ENCODE peak calls at places on chromosomes 6 and 20, in eight cellular contexts. One of them, this sample, is unnamed.
A peak's percentile ranks its signal among the peaks of the same experiment; 100 is the strongest.

GRCh38 chr6:43673444-43674063 is 14.0 kb downstream of the MRPS18A start:
- DNase-seq in A549: no peak
- DNase-seq in suprapubic skin: no peak
- DNase-seq in sigmoid colon: no peak
- DNase-seq in SK-N-SH: no peak
- DNase-seq in tibial nerve: no peak
- DNase-seq in transverse colon: no peak
- DNase-seq in HepG2: no peak
- DNase-seq in this sample: no peak

GRCh38 chr6:1724616-1725015 is 114.9 kb downstream of the FOXC1 start:
- DNase-seq in A549: no peak
- DNase-seq in SK-N-SH: no peak
- DNase-seq in tibial nerve: no peak
- DNase-seq in HepG2: no peak
- DNase-seq in sigmoid colon: no peak
- DNase-seq in suprapubic skin: no peak
- DNase-seq in transverse colon: peak; percentile 91
- DNase-seq in this sample: no peak

GRCh38 chr6:105384004-105384403 is 18.9 kb downstream of the PREP start:
- DNase-seq in tibial nerve: no peak
- DNase-seq in HepG2: no peak
- DNase-seq in A549: no peak
- DNase-seq in suprapubic skin: no peak
- DNase-seq in transverse colon: peak; percentile 23
- DNase-seq in sigmoid colon: no peak
- DNase-seq in SK-N-SH: no peak
- DNase-seq in this sample: peak; percentile 41

GRCh38 chr20:62980970-62981369 is 25.8 kb downstream of the BHLHE23 start:
- DNase-seq in transverse colon: no peak
- DNase-seq in A549: no peak
- DNase-seq in sigmoid colon: no peak
- DNase-seq in tibial nerve: no peak
- DNase-seq in HepG2: no peak
- DNase-seq in suprapubic skin: no peak
- DNase-seq in SK-N-SH: peak; percentile 73
- DNase-seq in this sample: no peak

GRCh38 chr6:25883991-25884390 is 9.9 kb upstream of the SLC17A3 start:
- DNase-seq in suprapubic skin: no peak
- DNase-seq in sigmoid colon: no peak
- DNase-seq in HepG2: peak; percentile 46
- DNase-seq in SK-N-SH: no peak
- DNase-seq in tibial nerve: no peak
- DNase-seq in transverse colon: no peak
- DNase-seq in A549: peak; percentile 6
- DNase-seq in this sample: no peak

GRCh38 chr6:83708546-83708969 is 343 bp downstream of the SNAP91 start:
- DNase-seq in tibial nerve: no peak
- DNase-seq in HepG2: no peak
- DNase-seq in SK-N-SH: peak; percentile 84
- DNase-seq in A549: no peak
- DNase-seq in sigmoid colon: no peak
- DNase-seq in suprapubic skin: no peak
- DNase-seq in transverse colon: no peak
- DNase-seq in this sample: no peak

GRCh38 chr20:62571667-62572344 is 70.5 kb upstream of the SLCO4A1 start:
- DNase-seq in transverse colon: no peak
- DNase-seq in A549: no peak
- DNase-seq in tibial nerve: no peak
- DNase-seq in HepG2: peak; percentile 41
- DNase-seq in SK-N-SH: peak; percentile 90
- DNase-seq in sigmoid colon: no peak
- DNase-seq in suprapubic skin: no peak
- DNase-seq in this sample: peak; percentile 96

GRCh38 chr6:21220271-21220987 is 373.1 kb upstream of the SOX4 start:
- DNase-seq in A549: no peak
- DNase-seq in suprapubic skin: no peak
- DNase-seq in tibial nerve: no peak
- DNase-seq in SK-N-SH: no peak
- DNase-seq in sigmoid colon: no peak
- DNase-seq in transverse colon: no peak
- DNase-seq in HepG2: no peak
- DNase-seq in this sample: no peak

GRCh38 chr6:28336284-28337024 is 506 bp upstream of the ZSCAN31 start:
- DNase-seq in sigmoid colon: no peak
- DNase-seq in HepG2: peak; percentile 44
- DNase-seq in SK-N-SH: peak; percentile 35
- DNase-seq in suprapubic skin: no peak
- DNase-seq in A549: no peak
- DNase-seq in tibial nerve: peak; percentile 40
- DNase-seq in transverse colon: peak; percentile 43
- DNase-seq in this sample: peak; percentile 68

GRCh38 chr6:157479464-157480303 is 98.7 kb downstream of the ZDHHC14 start:
- DNase-seq in sigmoid colon: no peak
- DNase-seq in A549: no peak
- DNase-seq in tibial nerve: no peak
- DNase-seq in HepG2: no peak
- DNase-seq in transverse colon: no peak
- DNase-seq in SK-N-SH: no peak
- DNase-seq in suprapubic skin: no peak
- DNase-seq in this sample: no peak

GRCh38 chr20:16391003-16391402 is 182.2 kb downstream of the KIF16B start:
- DNase-seq in sigmoid colon: no peak
- DNase-seq in SK-N-SH: no peak
- DNase-seq in HepG2: no peak
- DNase-seq in transverse colon: no peak
- DNase-seq in tibial nerve: no peak
- DNase-seq in A549: no peak
- DNase-seq in suprapubic skin: no peak
- DNase-seq in this sample: no peak

GRCh38 chr20:24446811-24447210 is 22.6 kb upstream of the SYNDIG1 start:
- DNase-seq in SK-N-SH: no peak
- DNase-seq in A549: no peak
- DNase-seq in sigmoid colon: no peak
- DNase-seq in transverse colon: no peak
- DNase-seq in tibial nerve: no peak
- DNase-seq in HepG2: no peak
- DNase-seq in suprapubic skin: no peak
- DNase-seq in this sample: no peak

GRCh38 chr6:37289931-37290330 is 32.0 kb upstream of the TMEM217 start:
- DNase-seq in sigmoid colon: no peak
- DNase-seq in tibial nerve: no peak
- DNase-seq in suprapubic skin: no peak
- DNase-seq in transverse colon: no peak
- DNase-seq in SK-N-SH: no peak
- DNase-seq in HepG2: no peak
- DNase-seq in A549: no peak
- DNase-seq in this sample: no peak

GRCh38 chr20:62361799-62362589 is 5.1 kb downstream of the LAMA5 start:
- DNase-seq in sigmoid colon: peak; percentile 69
- DNase-seq in suprapubic skin: no peak
- DNase-seq in tibial nerve: no peak
- DNase-seq in HepG2: peak; percentile 60
- DNase-seq in transverse colon: no peak
- DNase-seq in A549: no peak
- DNase-seq in SK-N-SH: no peak
- DNase-seq in this sample: no peak

DNA sequence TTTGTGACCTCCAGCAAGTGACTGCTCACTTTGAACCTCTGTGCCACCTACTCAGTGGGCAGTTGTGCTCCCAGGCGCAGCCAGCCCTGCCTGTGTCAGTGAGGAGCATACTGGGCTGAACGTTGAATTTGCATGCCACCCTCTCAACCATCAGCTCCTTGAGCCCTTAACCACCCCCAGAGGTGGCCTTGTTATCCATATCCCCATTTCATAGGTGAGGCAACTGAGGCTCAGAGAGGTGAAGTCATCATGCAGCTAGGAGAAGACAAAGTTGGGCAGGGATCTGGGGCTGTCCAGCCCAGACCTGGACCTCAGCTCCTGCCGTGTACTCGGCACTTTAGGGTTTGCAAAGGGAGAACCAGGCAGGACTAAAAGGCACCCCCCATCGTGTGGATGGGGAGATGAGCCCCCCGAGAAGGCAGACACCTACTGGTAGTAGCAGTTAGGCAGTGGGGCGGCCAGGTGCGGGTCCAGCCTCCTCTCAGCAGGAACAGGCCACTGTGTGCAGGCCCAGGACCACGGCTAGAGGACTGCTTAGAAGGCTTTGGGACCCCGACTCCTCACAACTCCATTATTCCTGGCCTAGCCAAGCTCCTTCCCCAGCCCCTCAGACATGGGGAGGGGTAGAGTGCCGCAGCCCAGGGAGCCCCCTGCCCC is 100.8 kb upstream of the MYL9 start:
- DNase-seq in sigmoid colon: no peak
- DNase-seq in tibial nerve: no peak
- DNase-seq in suprapubic skin: no peak
- DNase-seq in SK-N-SH: no peak
- DNase-seq in transverse colon: no peak
- DNase-seq in A549: no peak
- DNase-seq in HepG2: no peak
- DNase-seq in this sample: no peak
- TF ChIP-seq EP300 in sigmoid colon: no peak
- TF ChIP-seq EP300 in tibial nerve: no peak
- TF ChIP-seq EP300 in suprapubic skin: no peak
- TF ChIP-seq EP300 in SK-N-SH: no peak
- TF ChIP-seq EP300 in transverse colon: no peak
- TF ChIP-seq EP300 in A549: no peak
- TF ChIP-seq EP300 in HepG2: no peak
- TF ChIP-seq EP300 in this sample: no peak

GRCh38 chr20:58241766-58242465 is 13.5 kb upstream of the ANKRD60 start:
- DNase-seq in SK-N-SH: no peak
- DNase-seq in sigmoid colon: peak; percentile 48
- DNase-seq in tibial nerve: no peak
- DNase-seq in transverse colon: no peak
- DNase-seq in HepG2: no peak
- DNase-seq in A549: no peak
- DNase-seq in suprapubic skin: no peak
- DNase-seq in this sample: no peak

GRCh38 chr20:58239216-58239615 is 10.8 kb upstream of the ANKRD60 start:
- DNase-seq in suprapubic skin: no peak
- DNase-seq in HepG2: no peak
- DNase-seq in A549: no peak
- DNase-seq in transverse colon: no peak
- DNase-seq in tibial nerve: no peak
- DNase-seq in sigmoid colon: no peak
- DNase-seq in SK-N-SH: no peak
- DNase-seq in this sample: no peak

GRCh38 chr20:58237318-58238182 is 9.1 kb upstream of the ANKRD60 start:
- DNase-seq in transverse colon: no peak
- DNase-seq in SK-N-SH: no peak
- DNase-seq in sigmoid colon: no peak
- DNase-seq in A549: no peak
- DNase-seq in tibial nerve: no peak
- DNase-seq in suprapubic skin: no peak
- DNase-seq in HepG2: no peak
- DNase-seq in this sample: no peak

GRCh38 chr20:58236612-58237317 is 8.3 kb upstream of the ANKRD60 start:
- DNase-seq in HepG2: peak; percentile 52
- DNase-seq in A549: peak; percentile 84
- DNase-seq in tibial nerve: peak; percentile 77
- DNase-seq in suprapubic skin: no peak
- DNase-seq in SK-N-SH: peak; percentile 89
- DNase-seq in transverse colon: peak; percentile 74
- DNase-seq in sigmoid colon: peak; percentile 77
- DNase-seq in this sample: peak; percentile 76

GRCh38 chr20:58238490-58238889 is 10.0 kb upstream of the ANKRD60 start:
- DNase-seq in SK-N-SH: no peak
- DNase-seq in suprapubic skin: no peak
- DNase-seq in tibial nerve: no peak
- DNase-seq in A549: no peak
- DNase-seq in transverse colon: no peak
- DNase-seq in HepG2: no peak
- DNase-seq in sigmoid colon: no peak
- DNase-seq in this sample: no peak
- TF ChIP-seq EP300 in SK-N-SH: no peak
- TF ChIP-seq EP300 in suprapubic skin: no peak
- TF ChIP-seq EP300 in tibial nerve: no peak
- TF ChIP-seq EP300 in A549: no peak
- TF ChIP-seq EP300 in transverse colon: no peak
- TF ChIP-seq EP300 in HepG2: no peak
- TF ChIP-seq EP300 in sigmoid colon: no peak
- TF ChIP-seq EP300 in this sample: no peak

DNA sequence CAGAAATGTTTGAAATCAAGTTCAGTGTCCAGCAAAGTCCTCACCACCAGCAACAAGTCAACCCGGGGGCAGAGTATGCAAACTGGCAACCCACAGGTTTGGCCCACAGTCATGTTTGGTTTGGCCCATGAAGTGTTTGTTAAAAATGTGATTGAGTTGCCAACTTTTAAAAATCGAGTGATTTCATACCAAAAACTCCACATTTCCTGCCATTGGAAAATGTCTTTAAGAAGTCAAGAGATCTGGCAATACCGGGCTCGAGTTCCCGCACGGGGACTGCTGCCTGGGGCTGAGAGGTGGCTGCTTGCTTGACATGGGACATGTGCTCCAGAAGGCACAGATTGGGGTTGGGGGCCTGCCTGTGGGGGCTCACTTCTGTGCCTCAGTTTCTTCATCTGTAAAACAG is 36.1 kb downstream of the PREX1 start:
- DNase-seq in SK-N-SH: no peak
- DNase-seq in tibial nerve: no peak
- DNase-seq in transverse colon: no peak
- DNase-seq in A549: no peak
- DNase-seq in suprapubic skin: no peak
- DNase-seq in HepG2: no peak
- DNase-seq in sigmoid colon: no peak
- DNase-seq in this sample: no peak
- TF ChIP-seq EP300 in SK-N-SH: no peak
- TF ChIP-seq EP300 in tibial nerve: no peak
- TF ChIP-seq EP300 in transverse colon: no peak
- TF ChIP-seq EP300 in A549: no peak
- TF ChIP-seq EP300 in suprapubic skin: no peak
- TF ChIP-seq EP300 in HepG2: no peak
- TF ChIP-seq EP300 in sigmoid colon: no peak
- TF ChIP-seq EP300 in this sample: no peak

DNA sequence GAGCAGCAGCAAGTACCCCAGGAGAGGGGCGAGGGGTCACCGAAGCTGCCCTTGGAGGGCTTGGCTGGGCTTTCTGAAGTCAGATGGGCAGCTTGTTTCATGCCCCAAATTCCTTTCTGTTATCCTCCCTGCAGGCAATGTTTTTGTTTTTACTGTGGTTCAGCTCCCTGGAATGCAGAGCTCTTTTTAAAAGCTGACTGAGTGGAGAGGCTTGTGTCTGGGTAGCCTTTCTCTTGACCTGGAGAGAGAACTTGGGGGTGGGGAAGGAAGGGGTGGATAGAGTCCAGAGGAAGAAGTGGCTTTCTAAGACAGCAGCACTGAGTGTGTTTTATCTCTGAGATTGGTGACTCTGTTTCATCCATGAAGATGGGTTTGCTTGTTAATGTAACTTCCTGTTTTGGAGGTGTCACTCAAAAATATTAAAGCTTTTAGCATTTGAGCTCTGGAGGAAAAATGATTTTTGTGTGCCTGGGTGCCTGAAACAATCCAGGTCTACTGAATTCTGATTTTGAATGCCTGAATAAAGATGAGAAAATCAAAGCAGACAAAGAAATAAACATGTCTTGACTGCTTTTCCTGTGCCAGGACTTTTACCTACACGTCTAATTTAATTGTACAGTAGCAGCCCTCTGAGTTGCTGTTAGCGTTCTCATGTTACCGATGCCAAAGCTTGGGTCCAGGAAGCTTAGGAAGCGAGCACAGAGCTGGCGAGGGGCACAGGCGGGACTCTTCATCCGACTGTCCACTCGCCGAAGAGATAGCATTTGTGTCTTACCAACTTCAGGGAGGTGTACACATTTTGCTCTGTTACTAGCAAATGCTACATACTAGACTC is 78.2 kb upstream of the EEF1E1 start:
- DNase-seq in HepG2: no peak
- DNase-seq in suprapubic skin: no peak
- DNase-seq in A549: no peak
- DNase-seq in tibial nerve: no peak
- DNase-seq in sigmoid colon: no peak
- DNase-seq in SK-N-SH: no peak
- DNase-seq in transverse colon: no peak
- DNase-seq in this sample: no peak
- TF ChIP-seq EP300 in HepG2: no peak
- TF ChIP-seq EP300 in suprapubic skin: no peak
- TF ChIP-seq EP300 in A549: no peak
- TF ChIP-seq EP300 in tibial nerve: no peak
- TF ChIP-seq EP300 in sigmoid colon: no peak
- TF ChIP-seq EP300 in SK-N-SH: peak; percentile 30
- TF ChIP-seq EP300 in transverse colon: no peak
- TF ChIP-seq EP300 in this sample: no peak

This sample was measured in K562.